ENCODE peak calls at places on chromosomes 16 and 17, in five cellular contexts. P is OCI-LY7, Z is AG09309, M is WTC11, V is esophagus squamous epithelium. G is an unnamed sample.
A peak's percentile ranks its signal among the peaks of the same experiment; 100 is the strongest.

GRCh38 chr17:49870298-49870697 is 22.4 kb upstream of the TAC4 start:
- DNase-seq in Z (no peak), P (no peak), M (no peak), V (no peak), G (no peak)

GRCh38 chr16:83818276-83818675 is 10.5 kb downstream of the HSBP1 start:
- DNase-seq in M (no peak), Z (no peak), V (no peak), P (no peak), G (no peak)

GRCh38 chr17:49788443-49789277 is at the start of gene KAT7:
- DNase-seq in P (peak; percentile 100), Z (peak; percentile 97), M (peak; percentile 99), V (peak; percentile 95), G (peak; percentile 94)

GRCh38 chr17:3739422-3740124 is 15.9 kb downstream of the HASPIN start:
- DNase-seq in M (no peak), P (no peak), Z (no peak), V (no peak), G (no peak)

GRCh38 chr17:50840311-50840851 is 5.0 kb downstream of the WFIKKN2 start:
- DNase-seq in V (no peak), P (no peak), Z (no peak), M (no peak), G (no peak)

GRCh38 chr17:73359987-73360410 is 48.2 kb upstream of the CDC42EP4 start:
- DNase-seq in M (peak; percentile 81), V (no peak), Z (no peak), P (no peak), G (no peak)

GRCh38 chr16:88326611-88327485 is 55.9 kb upstream of the ZNF469 start:
- DNase-seq in M (no peak), P (no peak), V (no peak), Z (no peak), G (no peak)

GRCh38 chr16:30980068-30980371 is 5.0 kb upstream of the HSD3B7 start:
- DNase-seq in M (no peak), Z (no peak), P (no peak), V (no peak), G (no peak)

GRCh38 chr17:58313815-58314705 is 14.5 kb downstream of the TSPOAP1 start:
- DNase-seq in Z (no peak), V (no peak), P (no peak), M (no peak), G (peak; percentile 18)

GRCh38 chr16:77744136-77744535 is 21.8 kb downstream of the NUDT7 start:
- DNase-seq in M (no peak), V (no peak), Z (no peak), P (no peak), G (no peak)

GRCh38 chr16:1929105-1929504 is 10.9 kb upstream of the HS3ST6 start:
- DNase-seq in P (peak; percentile 9), M (no peak), Z (no peak), V (no peak), G (no peak)

GRCh38 chr17:42272162-42272561 is 4.0 kb downstream of the STAT5B start:
- DNase-seq in V (no peak), Z (no peak), P (no peak), M (no peak), G (no peak)

GRCh38 chr17:13024033-13024432 is 6.2 kb upstream of the ELAC2 start:
- DNase-seq in P (no peak), M (no peak), Z (no peak), V (no peak), G (no peak)

GRCh38 chr17:40499551-40500189 is 1.8 kb downstream of the TNS4 start:
- DNase-seq in V (no peak), M (peak; percentile 87), P (no peak), Z (no peak), G (peak; percentile 65)

GRCh38 chr16:2485811-2486507 is 11.0 kb downstream of the TBC1D24 start:
- DNase-seq in P (no peak), M (no peak), Z (no peak), V (no peak), G (no peak)

GRCh38 chr17:60381958-60382357 is 10.0 kb downstream of the USP32 start:
- DNase-seq in Z (no peak), M (no peak), P (no peak), V (no peak), G (no peak)

GRCh38 chr17:29862951-29863350 is 67.1 kb downstream of the SSH2 start:
- DNase-seq in V (no peak), M (no peak), P (no peak), Z (no peak), G (no peak)

GRCh38 chr17:29870836-29871430 is 59.1 kb downstream of the SSH2 start:
- DNase-seq in P (no peak), Z (no peak), V (no peak), M (no peak), G (no peak)

GRCh38 chr17:29862127-29862526 is 67.9 kb downstream of the SSH2 start:
- DNase-seq in M (no peak), Z (no peak), P (no peak), V (no peak), G (no peak)

GRCh38 chr17:29866746-29867404 is 63.2 kb downstream of the SSH2 start:
- DNase-seq in P (no peak), M (no peak), V (no peak), Z (no peak), G (no peak)

GRCh38 chr17:29867643-29868181 is 62.3 kb downstream of the SSH2 start:
- DNase-seq in Z (no peak), V (no peak), M (no peak), P (peak; percentile 24), G (no peak)
- TF ChIP-seq CTCF in Z (peak; percentile 9), V (no peak), M (no peak), P (peak; percentile 78), G (no peak)

GRCh38 chr16:27718767-27719445 is 169.0 kb downstream of the KATNIP start:
- DNase-seq in M (no peak), V (no peak), P (no peak), Z (no peak), G (no peak)
- TF ChIP-seq CTCF in M (no peak), V (no peak), P (no peak), Z (no peak), G (no peak)

GRCh38 chr17:67562036-67562435 is 155.7 kb upstream of the NOL11 start:
- DNase-seq in V (no peak), Z (no peak), M (no peak), P (no peak), G (no peak)

GRCh38 chr17:67558740-67559380 is 158.9 kb upstream of the NOL11 start:
- DNase-seq in Z (peak; percentile 41), V (no peak), M (no peak), P (no peak), G (peak; percentile 33)

GRCh38 chr17:67557052-67557845 is 160.5 kb upstream of the NOL11 start:
- DNase-seq in M (no peak), Z (no peak), P (no peak), V (no peak), G (no peak)

GRCh38 chr17:67557921-67558320 is 159.8 kb upstream of the NOL11 start:
- DNase-seq in Z (peak; percentile 47), V (no peak), M (no peak), P (no peak), G (no peak)

DNA sequence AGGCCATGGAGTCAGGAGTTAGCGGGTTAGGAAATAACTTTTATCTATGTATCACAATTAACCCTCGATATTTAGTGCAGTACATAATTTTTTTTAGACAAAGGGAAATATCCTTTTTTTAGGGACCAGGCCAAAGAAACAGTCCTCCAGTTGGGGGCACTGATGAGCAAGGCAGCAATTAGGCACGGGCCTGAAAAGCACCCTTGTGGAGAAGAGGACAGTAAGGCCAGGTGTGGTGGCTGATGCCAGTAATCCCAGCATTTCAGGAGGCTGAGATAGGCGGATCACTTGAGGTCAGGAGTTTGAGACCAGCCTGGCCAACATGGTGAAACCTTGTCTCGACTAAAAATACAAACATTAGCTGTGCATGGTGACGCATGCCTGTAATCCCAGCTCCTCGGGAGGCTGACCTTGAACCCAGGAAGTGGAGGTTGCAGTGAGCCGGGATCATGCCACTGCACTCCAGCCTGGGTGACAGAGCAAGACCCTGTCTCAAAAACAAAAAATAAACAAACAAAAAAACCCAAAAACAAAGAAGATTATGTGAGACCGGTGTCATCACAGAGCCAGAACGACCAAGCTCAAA is 158.3 kb upstream of the NOL11 start:
- DNase-seq in P (no peak), Z (no peak), M (peak; percentile 51), V (no peak), G (no peak)
- TF ChIP-seq CTCF in P (peak; percentile 62), Z (no peak), M (peak; percentile 28), V (peak; percentile 13), G (no peak)

GRCh38 chr17:18270851-18271170 is 10.3 kb downstream of the MIEF2 start:
- DNase-seq in P (no peak), Z (no peak), M (no peak), V (no peak), G (no peak)
- TF ChIP-seq CTCF in P (no peak), Z (no peak), M (no peak), V (no peak), G (no peak)

DNA sequence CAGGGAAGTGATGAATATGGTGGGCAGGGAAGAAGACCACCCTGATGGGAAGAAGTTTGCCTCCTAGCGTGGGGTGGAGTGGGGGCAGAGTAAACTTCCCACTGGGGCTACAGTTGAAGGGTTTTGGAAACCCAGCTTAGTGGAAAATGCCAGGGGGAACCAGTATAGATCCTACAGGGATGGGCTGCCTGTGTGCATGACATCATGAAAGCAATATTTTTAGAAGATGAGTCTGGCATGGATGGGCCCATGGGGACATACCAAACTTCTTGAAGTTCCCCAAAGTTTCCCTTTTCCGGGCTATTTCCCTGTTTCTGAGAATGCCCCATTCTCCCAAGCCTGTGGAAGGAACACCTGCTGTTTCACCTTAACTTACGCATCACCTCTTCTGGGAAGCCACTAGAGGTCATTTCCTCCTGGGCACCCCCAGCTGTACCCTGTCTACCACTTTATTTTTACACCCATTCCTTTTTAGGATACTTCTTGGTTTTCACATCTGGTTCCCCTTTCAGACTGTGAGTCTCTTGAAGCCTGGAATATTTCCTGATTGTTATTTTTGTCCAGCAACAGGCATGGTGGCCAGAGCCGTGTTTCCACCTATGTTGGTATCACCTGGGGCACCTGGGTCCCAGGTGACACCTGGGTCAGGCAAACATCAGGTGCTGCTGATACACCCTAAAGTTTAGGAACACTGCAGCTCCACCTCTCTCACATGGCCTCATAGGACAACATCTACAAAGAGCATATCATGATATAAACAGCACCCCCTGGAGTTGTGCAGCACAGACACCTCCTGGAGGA is 9.8 kb downstream of the SOCS3 start:
- DNase-seq in M (no peak), V (no peak), Z (no peak), P (no peak), G (no peak)
- TF ChIP-seq CTCF in M (no peak), V (no peak), Z (no peak), P (peak; percentile 64), G (no peak)

GRCh38 chr17:75088465-75088895 is 726 bp downstream of the SLC16A5 start:
- DNase-seq in M (no peak), V (no peak), Z (no peak), P (no peak), G (no peak)
- TF ChIP-seq CTCF in M (no peak), V (no peak), Z (no peak), P (no peak), G (no peak)

DNA sequence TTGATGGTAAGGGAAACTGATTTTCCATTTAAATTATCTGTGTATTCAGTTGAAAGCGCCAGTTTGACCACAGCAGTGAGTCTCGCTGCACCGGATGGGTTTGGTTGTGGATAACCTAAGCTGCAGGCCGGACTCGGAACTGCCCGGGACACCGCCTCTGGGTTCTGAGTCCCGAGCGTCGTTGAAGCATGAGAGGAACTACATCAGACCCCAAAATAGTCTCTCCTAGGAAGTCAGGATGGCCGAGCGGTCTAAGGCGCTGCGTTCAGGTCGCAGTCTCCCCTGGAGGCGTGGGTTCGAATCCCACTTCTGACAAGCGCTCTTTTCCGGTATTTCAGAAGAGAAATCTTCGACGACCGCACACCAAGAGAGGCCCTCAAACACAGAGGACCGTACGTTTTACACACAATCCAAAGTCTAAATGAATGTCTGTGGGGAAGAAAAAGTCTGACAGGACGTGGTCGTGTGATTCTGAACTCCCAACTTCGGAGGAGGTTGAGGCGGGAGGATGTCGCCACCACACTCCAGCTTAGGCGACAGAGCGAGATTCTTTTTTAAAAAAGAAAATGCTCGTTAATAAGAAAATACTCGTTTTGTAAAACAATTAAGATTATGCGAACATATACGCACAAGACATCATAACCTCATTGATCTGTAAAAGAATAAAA is 15.4 kb upstream of the PLLP start:
- DNase-seq in P (peak; percentile 93), Z (peak; percentile 92), M (peak; percentile 89), V (peak; percentile 29), G (peak; percentile 79)
- TF ChIP-seq CTCF in P (peak; percentile 25), Z (peak; percentile 18), M (no peak), V (no peak), G (no peak)